ENCODE peak calls at places on chromosomes 4 and X, in five cellular contexts. One of them, this sample, is unnamed.

GRCh38 chrX:25156323-25156722 is 140.6 kb upstream of the ARX start:
- DNase-seq in Peyer's patch: no peak
- DNase-seq in kidney tubule cell: peak
- DNase-seq in breast epithelium: no peak
- DNase-seq in amniotic stem cell: no peak
- DNase-seq in this sample: no peak

GRCh38 chrX:34658316-34658715 is 1.2 kb upstream of the TMEM47 start:
- DNase-seq in kidney tubule cell: no peak
- DNase-seq in amniotic stem cell: no peak
- DNase-seq in Peyer's patch: no peak
- DNase-seq in breast epithelium: no peak
- DNase-seq in this sample: no peak

GRCh38 chr4:42627887-42628646 is 28.8 kb downstream of the ATP8A1 start:
- DNase-seq in amniotic stem cell: no peak
- DNase-seq in kidney tubule cell: no peak
- DNase-seq in Peyer's patch: no peak
- DNase-seq in breast epithelium: no peak
- DNase-seq in this sample: no peak

GRCh38 chr4:5635826-5636196 is 72.5 kb downstream of the EVC2 start:
- DNase-seq in Peyer's patch: no peak
- DNase-seq in kidney tubule cell: peak
- DNase-seq in breast epithelium: no peak
- DNase-seq in amniotic stem cell: peak
- DNase-seq in this sample: no peak

GRCh38 chr4:151934766-151935165 is 174.0 kb upstream of the GATB start:
- DNase-seq in amniotic stem cell: no peak
- DNase-seq in Peyer's patch: no peak
- DNase-seq in kidney tubule cell: no peak
- DNase-seq in breast epithelium: no peak
- DNase-seq in this sample: no peak

GRCh38 chr4:48340276-48340904 is 939 bp upstream of the SLAIN2 start:
- DNase-seq in amniotic stem cell: peak
- DNase-seq in breast epithelium: no peak
- DNase-seq in Peyer's patch: no peak
- DNase-seq in kidney tubule cell: peak
- DNase-seq in this sample: no peak

GRCh38 chrX:48598645-48599044 is 1.4 kb downstream of the WDR13 start:
- DNase-seq in amniotic stem cell: no peak
- DNase-seq in kidney tubule cell: no peak
- DNase-seq in Peyer's patch: no peak
- DNase-seq in breast epithelium: no peak
- DNase-seq in this sample: no peak

GRCh38 chrX:119343856-119344255 is 55.3 kb upstream of the SLC25A43 start:
- DNase-seq in breast epithelium: peak
- DNase-seq in amniotic stem cell: no peak
- DNase-seq in Peyer's patch: no peak
- DNase-seq in kidney tubule cell: peak
- DNase-seq in this sample: no peak

GRCh38 chr4:11954093-11954492 is 525.4 kb upstream of the HS3ST1 start:
- DNase-seq in breast epithelium: no peak
- DNase-seq in kidney tubule cell: peak
- DNase-seq in Peyer's patch: no peak
- DNase-seq in amniotic stem cell: no peak
- DNase-seq in this sample: no peak

GRCh38 chrX:41382699-41383645 is 49.0 kb downstream of the DDX3X start:
- DNase-seq in kidney tubule cell: no peak
- DNase-seq in amniotic stem cell: no peak
- DNase-seq in breast epithelium: no peak
- DNase-seq in Peyer's patch: peak
- DNase-seq in this sample: no peak

GRCh38 chr4:40848251-40848650 is 98.5 kb downstream of the NSUN7 start:
- DNase-seq in breast epithelium: no peak
- DNase-seq in Peyer's patch: no peak
- DNase-seq in amniotic stem cell: no peak
- DNase-seq in kidney tubule cell: no peak
- DNase-seq in this sample: no peak

GRCh38 chr4:46503739-46504138 is 113.8 kb upstream of the GABRA2 start:
- DNase-seq in Peyer's patch: no peak
- DNase-seq in breast epithelium: no peak
- DNase-seq in kidney tubule cell: no peak
- DNase-seq in amniotic stem cell: no peak
- DNase-seq in this sample: no peak

GRCh38 chrX:68121835-68122234 is 311.5 kb downstream of the OPHN1 start:
- DNase-seq in kidney tubule cell: no peak
- DNase-seq in Peyer's patch: no peak
- DNase-seq in amniotic stem cell: no peak
- DNase-seq in breast epithelium: no peak
- DNase-seq in this sample: no peak

GRCh38 chrX:140090800-140091275 is 125.5 kb upstream of the CXorf66 start:
- DNase-seq in Peyer's patch: no peak
- DNase-seq in amniotic stem cell: no peak
- DNase-seq in kidney tubule cell: no peak
- DNase-seq in breast epithelium: no peak
- DNase-seq in this sample: no peak

GRCh38 chr4:74548561-74548960 is 103.6 kb downstream of the AREG start:
- DNase-seq in Peyer's patch: no peak
- DNase-seq in amniotic stem cell: no peak
- DNase-seq in breast epithelium: no peak
- DNase-seq in kidney tubule cell: no peak
- DNase-seq in this sample: no peak

GRCh38 chr4:86496094-86497060 is 97.7 kb upstream of the PTPN13 start:
- DNase-seq in breast epithelium: no peak
- DNase-seq in amniotic stem cell: peak
- DNase-seq in kidney tubule cell: peak
- DNase-seq in Peyer's patch: no peak
- DNase-seq in this sample: no peak

GRCh38 chr4:33067221-33067620 is 2347.1 kb downstream of the PCDH7 start:
- DNase-seq in amniotic stem cell: no peak
- DNase-seq in breast epithelium: no peak
- DNase-seq in kidney tubule cell: no peak
- DNase-seq in Peyer's patch: no peak
- DNase-seq in this sample: no peak

GRCh38 chr4:142408003-142408441 is 438.1 kb downstream of the INPP4B start:
- DNase-seq in amniotic stem cell: no peak
- DNase-seq in breast epithelium: no peak
- DNase-seq in kidney tubule cell: peak
- DNase-seq in Peyer's patch: no peak
- DNase-seq in this sample: no peak

GRCh38 chr4:71870456-71870855 is 86.6 kb upstream of the GC start:
- DNase-seq in amniotic stem cell: no peak
- DNase-seq in Peyer's patch: no peak
- DNase-seq in kidney tubule cell: no peak
- DNase-seq in breast epithelium: no peak
- DNase-seq in this sample: no peak

GRCh38 chr4:152515678-152516077 is 20.2 kb downstream of the FBXW7 start:
- DNase-seq in amniotic stem cell: peak
- DNase-seq in kidney tubule cell: peak
- DNase-seq in breast epithelium: no peak
- DNase-seq in Peyer's patch: no peak
- DNase-seq in this sample: no peak

GRCh38 chr4:2006367-2006766 is 2.4 kb downstream of the NELFA start:
- DNase-seq in Peyer's patch: no peak
- DNase-seq in kidney tubule cell: no peak
- DNase-seq in breast epithelium: no peak
- DNase-seq in amniotic stem cell: no peak
- DNase-seq in this sample: no peak

GRCh38 chr4:165537028-165537648 is 158.3 kb downstream of the CPE start:
- DNase-seq in amniotic stem cell: peak
- DNase-seq in breast epithelium: no peak
- DNase-seq in kidney tubule cell: peak
- DNase-seq in Peyer's patch: no peak
- DNase-seq in this sample: no peak

GRCh38 chr4:19905006-19905405 is 346.7 kb upstream of the SLIT2 start:
- DNase-seq in breast epithelium: no peak
- DNase-seq in amniotic stem cell: no peak
- DNase-seq in Peyer's patch: no peak
- DNase-seq in kidney tubule cell: no peak
- DNase-seq in this sample: no peak

GRCh38 chr4:165597581-165598480 is 219.0 kb downstream of the CPE start:
- DNase-seq in breast epithelium: no peak
- DNase-seq in Peyer's patch: no peak
- DNase-seq in kidney tubule cell: no peak
- DNase-seq in amniotic stem cell: no peak
- DNase-seq in this sample: no peak

GRCh38 chr4:10179957-10180602 is 63.5 kb upstream of the WDR1 start:
- DNase-seq in amniotic stem cell: no peak
- DNase-seq in kidney tubule cell: no peak
- DNase-seq in breast epithelium: no peak
- DNase-seq in Peyer's patch: no peak
- DNase-seq in this sample: no peak

GRCh38 chrX:65406532-65406931 is 128.1 kb downstream of the LAS1L start:
- DNase-seq in Peyer's patch: peak
- DNase-seq in breast epithelium: no peak
- DNase-seq in kidney tubule cell: no peak
- DNase-seq in amniotic stem cell: no peak
- DNase-seq in this sample: no peak

GRCh38 chr4:36394352-36394903 is 113.0 kb downstream of the DTHD1 start:
- DNase-seq in Peyer's patch: no peak
- DNase-seq in kidney tubule cell: peak
- DNase-seq in breast epithelium: no peak
- DNase-seq in amniotic stem cell: no peak
- DNase-seq in this sample: no peak

GRCh38 chrX:155643240-155643639 is 30.5 kb upstream of the TMLHE start:
- DNase-seq in breast epithelium: no peak
- DNase-seq in Peyer's patch: no peak
- DNase-seq in kidney tubule cell: no peak
- DNase-seq in amniotic stem cell: no peak
- DNase-seq in this sample: no peak

GRCh38 chr4:19832388-19832787 is 419.3 kb upstream of the SLIT2 start:
- DNase-seq in Peyer's patch: no peak
- DNase-seq in kidney tubule cell: no peak
- DNase-seq in amniotic stem cell: no peak
- DNase-seq in breast epithelium: no peak
- DNase-seq in this sample: no peak

GRCh38 chr4:27764526-27764837 is 903.8 kb downstream of the STIM2 start:
- DNase-seq in breast epithelium: no peak
- DNase-seq in Peyer's patch: no peak
- DNase-seq in amniotic stem cell: no peak
- DNase-seq in kidney tubule cell: no peak
- DNase-seq in this sample: no peak

GRCh38 chr4:16122784-16123183 is 39.0 kb upstream of the PROM1 start:
- DNase-seq in breast epithelium: peak
- DNase-seq in kidney tubule cell: peak
- DNase-seq in amniotic stem cell: no peak
- DNase-seq in Peyer's patch: no peak
- DNase-seq in this sample: no peak

GRCh38 chr4:88696620-88697019 is 1.0 kb downstream of the NAP1L5 start:
- DNase-seq in amniotic stem cell: no peak
- DNase-seq in kidney tubule cell: no peak
- DNase-seq in Peyer's patch: no peak
- DNase-seq in breast epithelium: no peak
- DNase-seq in this sample: no peak

GRCh38 chrX:51893931-51894696 is 691 bp downstream of the MAGED1 start:
- DNase-seq in breast epithelium: no peak
- DNase-seq in Peyer's patch: peak
- DNase-seq in kidney tubule cell: no peak
- DNase-seq in amniotic stem cell: no peak
- DNase-seq in this sample: no peak

GRCh38 chrX:7133036-7133412 is 14.5 kb upstream of the STS start:
- DNase-seq in kidney tubule cell: peak
- DNase-seq in Peyer's patch: no peak
- DNase-seq in breast epithelium: no peak
- DNase-seq in amniotic stem cell: no peak
- DNase-seq in this sample: peak

GRCh38 chr4:155377281-155377680 is 516 bp upstream of the MAP9 start:
- DNase-seq in amniotic stem cell: no peak
- DNase-seq in breast epithelium: no peak
- DNase-seq in kidney tubule cell: no peak
- DNase-seq in Peyer's patch: no peak
- DNase-seq in this sample: no peak

GRCh38 chr4:39569209-39569608 is 42.0 kb upstream of the UGDH start:
- DNase-seq in breast epithelium: no peak
- DNase-seq in amniotic stem cell: no peak
- DNase-seq in kidney tubule cell: no peak
- DNase-seq in Peyer's patch: no peak
- DNase-seq in this sample: no peak

GRCh38 chr4:8058031-8058479 is 100.6 kb downstream of the ABLIM2 start:
- DNase-seq in breast epithelium: no peak
- DNase-seq in Peyer's patch: no peak
- DNase-seq in amniotic stem cell: no peak
- DNase-seq in kidney tubule cell: no peak
- DNase-seq in this sample: no peak

This sample was measured in lung.